ENCODE peak calls at places on chromosomes 5 and 9, in four cellular contexts. One of them, this sample, is unnamed.

GRCh38 chr5:28896949-28897348 is 1858.6 kb upstream of the CDH9 start:
- DNase-seq in NCI-H1436: no peak
- DNase-seq in heart right ventricle: no peak
- DNase-seq in activated naive CD4-positive, alpha-beta T cell: no peak
- DNase-seq in this sample: peak

GRCh38 chr5:93240228-93240834 is 340.7 kb downstream of the NR2F1-AS1 start:
- DNase-seq in heart right ventricle: no peak
- DNase-seq in activated naive CD4-positive, alpha-beta T cell: no peak
- DNase-seq in NCI-H1436: no peak
- DNase-seq in this sample: no peak

GRCh38 chr9:129945314-129945713 is 97.7 kb downstream of the FNBP1 start:
- DNase-seq in activated naive CD4-positive, alpha-beta T cell: no peak
- DNase-seq in heart right ventricle: no peak
- DNase-seq in NCI-H1436: no peak
- DNase-seq in this sample: no peak

GRCh38 chr5:158115468-158115867 is 256.5 kb upstream of the CLINT1 start:
- DNase-seq in activated naive CD4-positive, alpha-beta T cell: no peak
- DNase-seq in NCI-H1436: no peak
- DNase-seq in heart right ventricle: no peak
- DNase-seq in this sample: no peak

GRCh38 chr9:136437430-136437829 is 2.2 kb downstream of the INPP5E start:
- DNase-seq in activated naive CD4-positive, alpha-beta T cell: no peak
- DNase-seq in heart right ventricle: no peak
- DNase-seq in NCI-H1436: no peak
- DNase-seq in this sample: no peak

GRCh38 chr9:86867658-86868313 is 79.5 kb downstream of the GAS1 start:
- DNase-seq in NCI-H1436: no peak
- DNase-seq in activated naive CD4-positive, alpha-beta T cell: no peak
- DNase-seq in heart right ventricle: no peak
- DNase-seq in this sample: no peak

GRCh38 chr5:74116266-74116665 is 490.3 kb downstream of the ARHGEF28 start:
- DNase-seq in NCI-H1436: no peak
- DNase-seq in activated naive CD4-positive, alpha-beta T cell: no peak
- DNase-seq in heart right ventricle: no peak
- DNase-seq in this sample: no peak

GRCh38 chr5:43073597-43074546 is 33.8 kb upstream of the ANXA2R start:
- DNase-seq in heart right ventricle: no peak
- DNase-seq in activated naive CD4-positive, alpha-beta T cell: no peak
- DNase-seq in NCI-H1436: peak
- DNase-seq in this sample: peak

GRCh38 chr5:43063731-43064171 is 23.6 kb upstream of the ANXA2R start:
- DNase-seq in activated naive CD4-positive, alpha-beta T cell: no peak
- DNase-seq in heart right ventricle: no peak
- DNase-seq in NCI-H1436: no peak
- DNase-seq in this sample: no peak

GRCh38 chr5:179166171-179166885 is 106.2 kb downstream of the ZNF354C start:
- DNase-seq in heart right ventricle: no peak
- DNase-seq in NCI-H1436: no peak
- DNase-seq in activated naive CD4-positive, alpha-beta T cell: no peak
- DNase-seq in this sample: no peak

GRCh38 chr9:121736964-121737462 is 85.6 kb downstream of the DAB2IP start:
- DNase-seq in heart right ventricle: peak
- DNase-seq in NCI-H1436: no peak
- DNase-seq in activated naive CD4-positive, alpha-beta T cell: no peak
- DNase-seq in this sample: no peak

GRCh38 chr5:126912607-126913006 is 117.8 kb downstream of the MARCHF3 start:
- DNase-seq in activated naive CD4-positive, alpha-beta T cell: no peak
- DNase-seq in NCI-H1436: no peak
- DNase-seq in heart right ventricle: no peak
- DNase-seq in this sample: no peak

GRCh38 chr5:134975078-134975715 is 7.5 kb downstream of the CATSPER3 start:
- DNase-seq in NCI-H1436: no peak
- DNase-seq in heart right ventricle: no peak
- DNase-seq in activated naive CD4-positive, alpha-beta T cell: no peak
- DNase-seq in this sample: no peak

GRCh38 chr5:93800988-93801811 is 59.8 kb upstream of the POU5F2 start:
- DNase-seq in activated naive CD4-positive, alpha-beta T cell: no peak
- DNase-seq in NCI-H1436: peak
- DNase-seq in heart right ventricle: peak
- DNase-seq in this sample: peak

GRCh38 chr5:177601577-177602457 is 1.9 kb downstream of the B4GALT7 start:
- DNase-seq in NCI-H1436: no peak
- DNase-seq in heart right ventricle: no peak
- DNase-seq in activated naive CD4-positive, alpha-beta T cell: no peak
- DNase-seq in this sample: no peak

GRCh38 chr5:175517824-175518450 is 39.6 kb downstream of the SFXN1 start:
- DNase-seq in NCI-H1436: no peak
- DNase-seq in activated naive CD4-positive, alpha-beta T cell: peak
- DNase-seq in heart right ventricle: no peak
- DNase-seq in this sample: no peak

GRCh38 chr5:80037366-80037765 is 2.2 kb downstream of the THBS4 start:
- DNase-seq in heart right ventricle: no peak
- DNase-seq in NCI-H1436: no peak
- DNase-seq in activated naive CD4-positive, alpha-beta T cell: no peak
- DNase-seq in this sample: no peak